ENCODE peak calls at places on chromosomes 1 and 21, in nine cellular contexts. One of them, this sample, is unnamed.

GRCh38 chr1:154474802-154475201 is 27.2 kb upstream of the TDRD10 start:
- DNase-seq in heart left ventricle: peak
- DNase-seq in breast epithelium: no peak
- DNase-seq in IMR-90: peak
- DNase-seq in tibial nerve: peak
- DNase-seq in stomach: peak
- DNase-seq in Peyer's patch: peak
- DNase-seq in HepG2: peak
- DNase-seq in adrenal gland: peak
- DNase-seq in this sample: peak

GRCh38 chr1:39205102-39205780 is 746 bp downstream of the MACF1 start:
- DNase-seq in heart left ventricle: peak
- DNase-seq in breast epithelium: no peak
- DNase-seq in IMR-90: peak
- DNase-seq in tibial nerve: peak
- DNase-seq in stomach: peak
- DNase-seq in Peyer's patch: no peak
- DNase-seq in HepG2: no peak
- DNase-seq in adrenal gland: no peak
- DNase-seq in this sample: no peak

GRCh38 chr1:9942939-9943807 is at the start of the genes LZIC and NMNAT1:
- DNase-seq in heart left ventricle: peak
- DNase-seq in breast epithelium: peak
- DNase-seq in IMR-90: peak
- DNase-seq in tibial nerve: peak
- DNase-seq in stomach: peak
- DNase-seq in Peyer's patch: peak
- DNase-seq in HepG2: peak
- DNase-seq in adrenal gland: peak
- DNase-seq in this sample: peak

GRCh38 chr1:63777286-63777685 is 3.5 kb downstream of the ROR1 start:
- DNase-seq in heart left ventricle: no peak
- DNase-seq in breast epithelium: no peak
- DNase-seq in IMR-90: no peak
- DNase-seq in tibial nerve: no peak
- DNase-seq in stomach: no peak
- DNase-seq in Peyer's patch: no peak
- DNase-seq in HepG2: no peak
- DNase-seq in adrenal gland: no peak
- DNase-seq in this sample: no peak

GRCh38 chr1:6108937-6109636 is 63.4 kb downstream of the KCNAB2 start:
- DNase-seq in heart left ventricle: peak
- DNase-seq in breast epithelium: no peak
- DNase-seq in IMR-90: peak
- DNase-seq in tibial nerve: no peak
- DNase-seq in stomach: no peak
- DNase-seq in Peyer's patch: peak
- DNase-seq in HepG2: peak
- DNase-seq in adrenal gland: no peak
- DNase-seq in this sample: no peak

GRCh38 chr1:113780363-113781146 is 21.3 kb upstream of the PHTF1 start:
- DNase-seq in heart left ventricle: no peak
- DNase-seq in breast epithelium: no peak
- DNase-seq in IMR-90: peak
- DNase-seq in tibial nerve: no peak
- DNase-seq in stomach: no peak
- DNase-seq in Peyer's patch: no peak
- DNase-seq in HepG2: no peak
- DNase-seq in adrenal gland: no peak
- DNase-seq in this sample: no peak

GRCh38 chr1:206575165-206575893 is 36.9 kb downstream of the EIF2D start:
- DNase-seq in heart left ventricle: peak
- DNase-seq in breast epithelium: no peak
- DNase-seq in IMR-90: peak
- DNase-seq in tibial nerve: peak
- DNase-seq in stomach: peak
- DNase-seq in Peyer's patch: no peak
- DNase-seq in HepG2: no peak
- DNase-seq in adrenal gland: peak
- DNase-seq in this sample: peak

GRCh38 chr1:201676061-201676644 is 137.2 kb downstream of the NAV1 start:
- DNase-seq in heart left ventricle: no peak
- DNase-seq in breast epithelium: no peak
- DNase-seq in IMR-90: peak
- DNase-seq in tibial nerve: no peak
- DNase-seq in stomach: peak
- DNase-seq in Peyer's patch: no peak
- DNase-seq in HepG2: no peak
- DNase-seq in adrenal gland: peak
- DNase-seq in this sample: no peak

GRCh38 chr1:230737622-230738262 is 9.4 kb upstream of the CAPN9 start:
- DNase-seq in heart left ventricle: no peak
- DNase-seq in breast epithelium: no peak
- DNase-seq in IMR-90: no peak
- DNase-seq in tibial nerve: no peak
- DNase-seq in stomach: no peak
- DNase-seq in Peyer's patch: no peak
- DNase-seq in HepG2: no peak
- DNase-seq in adrenal gland: no peak
- DNase-seq in this sample: no peak

GRCh38 chr1:6007318-6008083 is 15.3 kb upstream of the NPHP4 start:
- DNase-seq in heart left ventricle: no peak
- DNase-seq in breast epithelium: no peak
- DNase-seq in IMR-90: peak
- DNase-seq in tibial nerve: no peak
- DNase-seq in stomach: no peak
- DNase-seq in Peyer's patch: peak
- DNase-seq in HepG2: no peak
- DNase-seq in adrenal gland: peak
- DNase-seq in this sample: no peak

GRCh38 chr21:42207426-42207825 is 11.5 kb upstream of the ABCG1 start:
- DNase-seq in heart left ventricle: no peak
- DNase-seq in breast epithelium: no peak
- DNase-seq in IMR-90: no peak
- DNase-seq in tibial nerve: no peak
- DNase-seq in stomach: peak
- DNase-seq in Peyer's patch: no peak
- DNase-seq in HepG2: no peak
- DNase-seq in adrenal gland: no peak
- DNase-seq in this sample: no peak

GRCh38 chr1:180949616-180950000 is 36.9 kb downstream of the KIAA1614 start:
- DNase-seq in heart left ventricle: no peak
- DNase-seq in breast epithelium: no peak
- DNase-seq in IMR-90: no peak
- DNase-seq in tibial nerve: no peak
- DNase-seq in stomach: no peak
- DNase-seq in Peyer's patch: no peak
- DNase-seq in HepG2: no peak
- DNase-seq in adrenal gland: no peak
- DNase-seq in this sample: no peak

GRCh38 chr1:26864610-26865480 is 1.9 kb downstream of the SFN start:
- DNase-seq in heart left ventricle: peak
- DNase-seq in breast epithelium: peak
- DNase-seq in IMR-90: peak
- DNase-seq in tibial nerve: peak
- DNase-seq in stomach: peak
- DNase-seq in Peyer's patch: peak
- DNase-seq in HepG2: peak
- DNase-seq in adrenal gland: peak
- DNase-seq in this sample: peak
- TF ChIP-seq CTCF in heart left ventricle: no peak
- TF ChIP-seq CTCF in breast epithelium: no peak
- TF ChIP-seq CTCF in IMR-90: no peak
- TF ChIP-seq CTCF in tibial nerve: no peak
- TF ChIP-seq CTCF in stomach: no peak
- TF ChIP-seq CTCF in Peyer's patch: peak
- TF ChIP-seq CTCF in HepG2: no peak
- TF ChIP-seq CTCF in adrenal gland: no peak
- TF ChIP-seq CTCF in this sample: no peak

GRCh38 chr1:58545591-58546519 is 671 bp downstream of the OMA1 start:
- DNase-seq in heart left ventricle: peak
- DNase-seq in breast epithelium: peak
- DNase-seq in IMR-90: peak
- DNase-seq in tibial nerve: peak
- DNase-seq in stomach: peak
- DNase-seq in Peyer's patch: peak
- DNase-seq in HepG2: peak
- DNase-seq in adrenal gland: peak
- DNase-seq in this sample: peak
- TF ChIP-seq POLR2A in heart left ventricle: no peak
- TF ChIP-seq POLR2A in breast epithelium: no peak
- TF ChIP-seq POLR2A in IMR-90: no peak
- TF ChIP-seq POLR2A in tibial nerve: no peak
- TF ChIP-seq POLR2A in stomach: no peak
- TF ChIP-seq POLR2A in Peyer's patch: no peak
- TF ChIP-seq POLR2A in HepG2: no peak
- TF ChIP-seq POLR2A in adrenal gland: no peak
- TF ChIP-seq POLR2A in this sample: no peak

GRCh38 chr1:25706146-25707089 is 89.8 kb downstream of the MAN1C1 start:
- DNase-seq in heart left ventricle: no peak
- DNase-seq in breast epithelium: no peak
- DNase-seq in IMR-90: no peak
- DNase-seq in tibial nerve: no peak
- DNase-seq in stomach: no peak
- DNase-seq in Peyer's patch: no peak
- DNase-seq in HepG2: no peak
- DNase-seq in adrenal gland: peak
- DNase-seq in this sample: peak
- H3K4me3 ChIP-seq in heart left ventricle: no peak
- H3K4me3 ChIP-seq in breast epithelium: no peak
- H3K4me3 ChIP-seq in IMR-90: no peak
- H3K4me3 ChIP-seq in tibial nerve: no peak
- H3K4me3 ChIP-seq in stomach: no peak
- H3K4me3 ChIP-seq in Peyer's patch: no peak
- H3K4me3 ChIP-seq in HepG2: no peak
- H3K4me3 ChIP-seq in adrenal gland: no peak
- H3K4me3 ChIP-seq in this sample: no peak

GRCh38 chr1:2538872-2539271 is 8.8 kb upstream of the HES5 start:
- DNase-seq in heart left ventricle: no peak
- DNase-seq in breast epithelium: no peak
- DNase-seq in IMR-90: no peak
- DNase-seq in tibial nerve: no peak
- DNase-seq in stomach: no peak
- DNase-seq in Peyer's patch: no peak
- DNase-seq in HepG2: no peak
- DNase-seq in adrenal gland: no peak
- DNase-seq in this sample: no peak

GRCh38 chr1:2537785-2538115 is 7.7 kb upstream of the HES5 start:
- DNase-seq in heart left ventricle: no peak
- DNase-seq in breast epithelium: no peak
- DNase-seq in IMR-90: no peak
- DNase-seq in tibial nerve: no peak
- DNase-seq in stomach: no peak
- DNase-seq in Peyer's patch: no peak
- DNase-seq in HepG2: no peak
- DNase-seq in adrenal gland: no peak
- DNase-seq in this sample: no peak

GRCh38 chr1:2538376-2538775 is 8.3 kb upstream of the HES5 start:
- DNase-seq in heart left ventricle: no peak
- DNase-seq in breast epithelium: no peak
- DNase-seq in IMR-90: no peak
- DNase-seq in tibial nerve: no peak
- DNase-seq in stomach: no peak
- DNase-seq in Peyer's patch: no peak
- DNase-seq in HepG2: no peak
- DNase-seq in adrenal gland: no peak
- DNase-seq in this sample: no peak

GRCh38 chr1:2540816-2541492 is 10.9 kb upstream of the HES5 start:
- DNase-seq in heart left ventricle: no peak
- DNase-seq in breast epithelium: no peak
- DNase-seq in IMR-90: no peak
- DNase-seq in tibial nerve: no peak
- DNase-seq in stomach: no peak
- DNase-seq in Peyer's patch: no peak
- DNase-seq in HepG2: no peak
- DNase-seq in adrenal gland: no peak
- DNase-seq in this sample: no peak

GRCh38 chr1:2539312-2539907 is 9.3 kb upstream of the HES5 start:
- DNase-seq in heart left ventricle: no peak
- DNase-seq in breast epithelium: no peak
- DNase-seq in IMR-90: no peak
- DNase-seq in tibial nerve: no peak
- DNase-seq in stomach: no peak
- DNase-seq in Peyer's patch: no peak
- DNase-seq in HepG2: no peak
- DNase-seq in adrenal gland: no peak
- DNase-seq in this sample: no peak
- TF ChIP-seq CTCF in heart left ventricle: no peak
- TF ChIP-seq CTCF in breast epithelium: no peak
- TF ChIP-seq CTCF in IMR-90: peak
- TF ChIP-seq CTCF in tibial nerve: no peak
- TF ChIP-seq CTCF in stomach: no peak
- TF ChIP-seq CTCF in Peyer's patch: peak
- TF ChIP-seq CTCF in HepG2: peak
- TF ChIP-seq CTCF in adrenal gland: no peak
- TF ChIP-seq CTCF in this sample: no peak

GRCh38 chr1:203006948-203007871 is at the start of gene TMEM183A:
- DNase-seq in heart left ventricle: peak
- DNase-seq in breast epithelium: peak
- DNase-seq in IMR-90: peak
- DNase-seq in tibial nerve: peak
- DNase-seq in stomach: peak
- DNase-seq in Peyer's patch: peak
- DNase-seq in HepG2: peak
- DNase-seq in adrenal gland: peak
- DNase-seq in this sample: peak
- TF ChIP-seq POLR2A in heart left ventricle: peak
- TF ChIP-seq POLR2A in breast epithelium: no peak
- TF ChIP-seq POLR2A in IMR-90: peak
- TF ChIP-seq POLR2A in tibial nerve: peak
- TF ChIP-seq POLR2A in stomach: no peak
- TF ChIP-seq POLR2A in Peyer's patch: peak
- TF ChIP-seq POLR2A in HepG2: peak
- TF ChIP-seq POLR2A in adrenal gland: peak
- TF ChIP-seq POLR2A in this sample: no peak

DNA sequence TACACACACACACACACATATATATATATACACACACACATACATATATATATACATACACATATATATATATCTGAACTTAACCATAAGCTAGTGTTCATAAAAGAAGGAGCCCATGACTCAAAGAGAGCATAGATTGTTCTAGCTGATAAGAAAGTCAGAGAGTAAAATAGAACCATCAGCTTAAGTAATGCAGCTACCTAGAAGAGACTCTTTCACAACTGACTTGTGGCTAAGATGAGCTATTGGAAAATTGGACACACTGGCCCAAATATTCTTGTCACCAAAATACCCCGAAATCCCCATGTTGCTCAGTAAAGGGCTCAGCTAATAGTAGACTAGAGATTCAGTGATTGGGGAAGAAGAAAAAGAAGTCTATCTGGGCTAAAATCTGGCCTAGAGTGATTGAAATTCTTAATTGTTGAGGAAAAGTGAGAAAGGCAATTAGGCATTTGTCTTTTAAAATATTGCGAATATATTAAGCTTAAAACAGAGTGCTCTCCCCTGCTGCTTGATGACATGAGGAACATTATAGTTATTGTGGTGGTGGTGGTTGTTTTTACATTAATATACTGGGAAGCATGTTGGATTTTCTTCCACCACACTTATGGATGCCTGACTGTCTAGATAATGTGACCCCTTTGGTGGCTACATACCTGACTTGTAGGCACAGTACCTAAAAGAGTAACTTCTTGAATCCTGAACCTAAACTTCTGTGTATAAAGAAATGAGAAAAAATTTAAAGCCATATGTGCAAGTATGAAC is 6.3 kb downstream of the SLAMF1 start:
- DNase-seq in heart left ventricle: no peak
- DNase-seq in breast epithelium: no peak
- DNase-seq in IMR-90: no peak
- DNase-seq in tibial nerve: no peak
- DNase-seq in stomach: no peak
- DNase-seq in Peyer's patch: no peak
- DNase-seq in HepG2: no peak
- DNase-seq in adrenal gland: no peak
- DNase-seq in this sample: no peak
- H3K4me3 ChIP-seq in heart left ventricle: no peak
- H3K4me3 ChIP-seq in breast epithelium: no peak
- H3K4me3 ChIP-seq in IMR-90: no peak
- H3K4me3 ChIP-seq in tibial nerve: no peak
- H3K4me3 ChIP-seq in stomach: no peak
- H3K4me3 ChIP-seq in Peyer's patch: no peak
- H3K4me3 ChIP-seq in HepG2: no peak
- H3K4me3 ChIP-seq in adrenal gland: no peak
- H3K4me3 ChIP-seq in this sample: no peak

This sample was measured in lower leg skin.